ENCODE peak calls at places on chromosomes 12 and 14, in five cellular contexts. P is A549, K is K562, J is H1, O is HCT116. W is an unnamed sample.

GRCh38 chr12:16027012-16027411 is 115.9 kb downstream of the DERA start:
- DNase-seq in K (no peak), P (no peak), J (no peak), O (no peak), W (no peak)

GRCh38 chr14:28308727-28309126 is 457.9 kb upstream of the FOXG1 start:
- DNase-seq in K (no peak), P (peak; percentile 67), O (no peak), J (no peak), W (no peak)

GRCh38 chr14:102699416-102700110 is 77.7 kb upstream of the TRAF3 start:
- DNase-seq in K (no peak), P (no peak), J (no peak), O (no peak), W (peak; percentile 33)

GRCh38 chr14:56112781-56113180 is 5.4 kb upstream of the PELI2 start:
- DNase-seq in K (no peak), P (no peak), O (no peak), J (no peak), W (no peak)

GRCh38 chr12:47736877-47737676 is 11.8 kb upstream of the ENDOU start:
- DNase-seq in P (no peak), K (peak; percentile 65), J (no peak), O (no peak), W (peak; percentile 73)

GRCh38 chr14:97524579-97525319 is 727.6 kb downstream of the VRK1 start:
- DNase-seq in J (no peak), P (no peak), O (no peak), K (no peak), W (no peak)

GRCh38 chr12:116673713-116674112 is 64.2 kb downstream of the SPRING1 start:
- DNase-seq in J (no peak), P (peak; percentile 54), O (peak; percentile 21), K (peak; percentile 27), W (no peak)

GRCh38 chr12:92155733-92156132 is 10.1 kb upstream of the BTG1 start:
- DNase-seq in K (no peak), P (no peak), J (no peak), O (no peak), W (peak; percentile 46)

GRCh38 chr12:130981156-130981789 is 27.6 kb downstream of the ADGRD1 start:
- DNase-seq in J (no peak), O (no peak), K (no peak), P (no peak), W (no peak)

GRCh38 chr14:24483604-24484252 is 24.3 kb downstream of the CMA1 start:
- DNase-seq in J (no peak), O (no peak), P (no peak), K (no peak), W (peak; percentile 27)

GRCh38 chr12:46371718-46372130 is 849 bp downstream of the SLC38A2 start:
- DNase-seq in K (peak; percentile 59), O (no peak), J (no peak), P (peak; percentile 82), W (peak; percentile 44)

GRCh38 chr12:95700316-95700785 is 90.2 kb downstream of the NTN4 start:
- DNase-seq in O (no peak), J (no peak), K (no peak), P (peak; percentile 33), W (peak; percentile 89)

GRCh38 chr12:62695696-62696095 is 229.1 kb downstream of the MON2 start:
- DNase-seq in J (no peak), P (no peak), K (no peak), O (no peak), W (no peak)

GRCh38 chr14:95455246-95455645 is 61.2 kb downstream of the SYNE3 start:
- DNase-seq in O (no peak), K (no peak), J (no peak), P (no peak), W (no peak)
- TF ChIP-seq CEBPB in O (no peak), K (no peak), J (no peak), P (no peak), W (no peak)

DNA sequence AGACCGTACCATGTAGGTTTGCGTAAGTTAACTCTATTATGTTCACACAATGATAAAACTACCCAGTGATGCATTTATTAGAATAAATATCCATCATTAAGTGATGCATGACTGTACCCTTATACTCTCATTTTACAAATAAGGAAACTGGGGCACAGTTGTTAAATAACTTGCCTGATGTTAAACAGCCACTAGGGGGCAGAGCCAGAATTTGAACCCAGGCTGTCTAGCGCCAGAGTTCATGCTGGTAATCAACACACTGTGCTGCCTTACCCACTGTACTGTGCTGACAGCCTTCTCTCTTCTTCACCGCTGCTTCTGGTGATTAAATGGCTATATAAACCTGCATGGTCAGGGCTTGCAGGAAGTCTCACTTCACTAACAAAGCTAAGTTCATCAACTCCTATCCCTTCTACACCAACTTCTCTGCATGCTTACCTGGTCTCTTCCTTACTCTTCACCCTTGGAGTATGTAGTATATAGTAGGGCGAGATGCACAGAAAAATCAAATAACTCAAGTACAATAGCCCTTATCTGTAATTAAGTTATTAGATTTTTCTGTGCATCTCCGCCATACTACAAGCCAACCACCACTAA is 43.6 kb upstream of the APPL2 start:
- DNase-seq in K (peak; percentile 15), P (peak; percentile 44), O (peak; percentile 26), J (peak; percentile 56), W (no peak)
- TF ChIP-seq CEBPB in K (no peak), P (no peak), O (no peak), J (no peak), W (no peak)

GRCh38 chr12:9674226-9674590 is 4.7 kb downstream of the CLEC2D start:
- DNase-seq in J (no peak), K (no peak), O (no peak), P (no peak), W (no peak)
- TF ChIP-seq CEBPB in J (no peak), K (no peak), O (no peak), P (no peak), W (no peak)

DNA sequence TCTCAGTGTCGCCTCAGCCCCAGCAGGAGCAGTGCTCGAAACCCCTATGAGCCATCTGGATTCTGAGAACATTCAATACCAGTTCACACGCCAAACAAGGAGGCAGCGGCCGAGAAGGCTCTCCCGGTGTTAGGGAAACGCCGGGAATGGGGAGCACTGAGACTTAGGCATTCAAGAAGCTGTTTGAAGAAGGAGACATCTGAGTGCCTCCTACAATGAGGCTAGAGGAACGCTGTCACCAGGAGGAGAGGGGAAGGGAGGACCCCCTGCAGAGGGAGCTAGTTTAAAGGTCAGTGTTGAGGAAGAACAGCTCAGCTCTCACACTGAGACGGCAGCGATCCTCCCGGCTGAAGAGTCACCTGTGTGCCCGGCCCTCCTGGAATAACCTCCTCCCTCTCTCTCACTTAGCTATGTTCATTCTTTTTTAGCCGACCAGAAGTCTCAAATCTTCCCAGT is 69.9 kb downstream of the SERPINA3 start:
- DNase-seq in K (no peak), O (no peak), J (no peak), P (no peak), W (no peak)
- TF ChIP-seq CEBPB in K (no peak), O (no peak), J (no peak), P (no peak), W (no peak)

GRCh38 chr12:110141389-110141788 is 17.2 kb downstream of the IFT81 start:
- DNase-seq in J (no peak), P (no peak), O (no peak), K (no peak), W (peak; percentile 65)
- TF ChIP-seq CEBPB in J (no peak), P (peak; percentile 10), O (no peak), K (peak; percentile 21), W (peak; percentile 81)

DNA sequence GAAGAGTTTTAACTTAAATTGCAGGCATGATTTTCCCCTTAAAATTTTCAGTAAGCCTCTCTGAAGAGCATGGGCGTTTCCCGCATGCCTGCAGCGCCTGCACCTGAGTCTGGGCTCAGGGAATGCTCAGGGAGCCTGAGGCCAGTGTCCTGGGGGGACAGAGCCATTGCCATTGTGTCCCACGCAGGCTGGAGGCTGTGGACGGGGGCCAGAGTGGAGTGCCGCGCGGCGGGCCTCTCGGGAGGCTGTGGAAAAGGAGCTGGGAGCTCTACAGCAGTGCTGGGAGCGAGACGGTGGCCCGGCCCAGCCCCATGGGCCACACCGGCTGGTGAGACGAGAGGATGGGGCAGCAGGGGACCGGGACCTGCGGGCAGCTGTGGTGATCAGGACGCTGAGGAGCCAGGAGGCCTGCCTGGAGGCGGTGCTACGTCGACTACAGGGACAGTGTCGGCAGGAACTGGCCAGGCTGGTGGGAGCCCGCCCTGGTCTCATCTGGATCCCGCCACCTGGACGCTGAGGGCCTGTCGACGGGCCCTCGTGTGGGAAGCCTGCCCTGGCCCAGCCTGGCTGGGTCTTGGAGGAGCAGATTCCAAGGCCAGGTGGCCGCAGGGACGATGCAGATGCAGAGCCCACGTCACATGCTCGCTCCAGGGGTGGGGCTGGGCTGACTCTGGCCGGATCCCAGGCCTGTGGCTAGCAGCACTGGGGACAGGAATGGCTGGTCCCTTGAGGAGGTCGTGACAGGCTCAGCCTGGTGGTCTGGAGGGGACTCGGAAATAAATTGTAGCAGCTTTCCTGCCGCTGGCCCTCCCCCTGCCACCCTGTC is 7.6 kb downstream of the TEDC1 start:
- DNase-seq in P (no peak), O (no peak), J (no peak), K (no peak), W (no peak)
- TF ChIP-seq CEBPB in P (no peak), O (no peak), J (no peak), K (no peak), W (no peak)

DNA sequence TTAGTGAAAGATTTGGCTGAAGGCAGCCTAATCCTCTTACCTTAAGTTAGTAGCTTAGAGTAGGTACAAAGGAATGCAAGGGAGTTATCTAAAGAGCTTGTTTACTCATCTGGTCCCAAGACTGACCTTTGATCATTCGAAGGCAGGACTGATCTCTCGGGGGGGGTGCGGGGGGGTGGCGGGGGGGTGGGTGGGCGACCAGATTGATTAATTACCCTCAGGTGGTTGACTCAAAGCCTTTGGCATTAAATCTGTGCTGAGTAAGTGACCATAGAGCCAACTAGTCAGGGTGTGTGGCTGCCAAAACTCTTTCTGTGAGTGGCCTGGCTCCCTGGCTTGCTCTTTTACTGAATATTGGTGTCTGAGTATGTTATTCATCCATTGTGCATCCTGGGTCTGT is 731.9 kb upstream of the FBXO33 start:
- DNase-seq in J (no peak), K (no peak), P (no peak), O (no peak), W (no peak)
- TF ChIP-seq CEBPB in J (no peak), K (no peak), P (no peak), O (no peak), W (no peak)